ENCODE peak calls at places on chromosomes 5 and 9, in nine cellular contexts. One of them, this sample, is unnamed.

GRCh38 chr5:173051746-173052145 is 4.4 kb upstream of the CREBRF start:
- DNase-seq in GM23338: no peak
- DNase-seq in GM23248: peak
- DNase-seq in neural progenitor cell: no peak
- DNase-seq in PC-3: peak
- DNase-seq in HCT116: no peak
- DNase-seq in OCI-LY7: no peak
- DNase-seq in SK-N-SH: no peak
- DNase-seq in MM.1S: no peak
- DNase-seq in this sample: no peak

GRCh38 chr5:103340717-103341397 is 82.3 kb downstream of the MACIR start:
- DNase-seq in GM23338: no peak
- DNase-seq in GM23248: peak
- DNase-seq in neural progenitor cell: no peak
- DNase-seq in PC-3: peak
- DNase-seq in HCT116: no peak
- DNase-seq in OCI-LY7: no peak
- DNase-seq in SK-N-SH: no peak
- DNase-seq in MM.1S: peak
- DNase-seq in this sample: no peak

GRCh38 chr5:160456778-160457177 is 35.1 kb downstream of the PTTG1 start:
- DNase-seq in GM23338: no peak
- DNase-seq in GM23248: no peak
- DNase-seq in neural progenitor cell: no peak
- DNase-seq in PC-3: no peak
- DNase-seq in HCT116: no peak
- DNase-seq in OCI-LY7: no peak
- DNase-seq in SK-N-SH: no peak
- DNase-seq in MM.1S: no peak
- DNase-seq in this sample: no peak

GRCh38 chr5:14231888-14232287 is 88.7 kb downstream of the TRIO start:
- DNase-seq in GM23338: no peak
- DNase-seq in GM23248: no peak
- DNase-seq in neural progenitor cell: no peak
- DNase-seq in PC-3: no peak
- DNase-seq in HCT116: no peak
- DNase-seq in OCI-LY7: no peak
- DNase-seq in SK-N-SH: no peak
- DNase-seq in MM.1S: no peak
- DNase-seq in this sample: no peak

GRCh38 chr5:130333089-130333488 is 428.8 kb downstream of the CHSY3 start:
- DNase-seq in GM23338: no peak
- DNase-seq in GM23248: no peak
- DNase-seq in neural progenitor cell: no peak
- DNase-seq in PC-3: peak
- DNase-seq in HCT116: peak
- DNase-seq in OCI-LY7: no peak
- DNase-seq in SK-N-SH: no peak
- DNase-seq in MM.1S: no peak
- DNase-seq in this sample: no peak

GRCh38 chr5:177434437-177434836 is 8.0 kb downstream of the GRK6 start:
- DNase-seq in GM23338: no peak
- DNase-seq in GM23248: no peak
- DNase-seq in neural progenitor cell: no peak
- DNase-seq in PC-3: no peak
- DNase-seq in HCT116: no peak
- DNase-seq in OCI-LY7: no peak
- DNase-seq in SK-N-SH: no peak
- DNase-seq in MM.1S: no peak
- DNase-seq in this sample: no peak

GRCh38 chr5:72267685-72268084 is 52.4 kb downstream of the MRPS27 start:
- DNase-seq in GM23338: no peak
- DNase-seq in GM23248: no peak
- DNase-seq in neural progenitor cell: no peak
- DNase-seq in PC-3: no peak
- DNase-seq in HCT116: no peak
- DNase-seq in OCI-LY7: no peak
- DNase-seq in SK-N-SH: no peak
- DNase-seq in MM.1S: no peak
- DNase-seq in this sample: no peak

GRCh38 chr5:65021527-65022226 is 252.9 kb downstream of the CWC27 start:
- DNase-seq in GM23338: no peak
- DNase-seq in GM23248: no peak
- DNase-seq in neural progenitor cell: no peak
- DNase-seq in PC-3: no peak
- DNase-seq in HCT116: no peak
- DNase-seq in OCI-LY7: peak
- DNase-seq in SK-N-SH: no peak
- DNase-seq in MM.1S: no peak
- DNase-seq in this sample: no peak

GRCh38 chr9:26264709-26265601 is 586.7 kb upstream of the TUSC1 start:
- DNase-seq in GM23338: no peak
- DNase-seq in GM23248: peak
- DNase-seq in neural progenitor cell: no peak
- DNase-seq in PC-3: peak
- DNase-seq in HCT116: no peak
- DNase-seq in OCI-LY7: no peak
- DNase-seq in SK-N-SH: no peak
- DNase-seq in MM.1S: no peak
- DNase-seq in this sample: peak

GRCh38 chr9:26260238-26260637 is 582.0 kb upstream of the TUSC1 start:
- DNase-seq in GM23338: no peak
- DNase-seq in GM23248: peak
- DNase-seq in neural progenitor cell: no peak
- DNase-seq in PC-3: peak
- DNase-seq in HCT116: no peak
- DNase-seq in OCI-LY7: no peak
- DNase-seq in SK-N-SH: no peak
- DNase-seq in MM.1S: no peak
- DNase-seq in this sample: no peak

GRCh38 chr9:26262431-26262830 is 584.2 kb upstream of the TUSC1 start:
- DNase-seq in GM23338: no peak
- DNase-seq in GM23248: peak
- DNase-seq in neural progenitor cell: no peak
- DNase-seq in PC-3: peak
- DNase-seq in HCT116: no peak
- DNase-seq in OCI-LY7: no peak
- DNase-seq in SK-N-SH: no peak
- DNase-seq in MM.1S: no peak
- DNase-seq in this sample: no peak

GRCh38 chr9:26263451-26263850 is 585.2 kb upstream of the TUSC1 start:
- DNase-seq in GM23338: no peak
- DNase-seq in GM23248: no peak
- DNase-seq in neural progenitor cell: no peak
- DNase-seq in PC-3: no peak
- DNase-seq in HCT116: no peak
- DNase-seq in OCI-LY7: no peak
- DNase-seq in SK-N-SH: no peak
- DNase-seq in MM.1S: peak
- DNase-seq in this sample: no peak

DNA sequence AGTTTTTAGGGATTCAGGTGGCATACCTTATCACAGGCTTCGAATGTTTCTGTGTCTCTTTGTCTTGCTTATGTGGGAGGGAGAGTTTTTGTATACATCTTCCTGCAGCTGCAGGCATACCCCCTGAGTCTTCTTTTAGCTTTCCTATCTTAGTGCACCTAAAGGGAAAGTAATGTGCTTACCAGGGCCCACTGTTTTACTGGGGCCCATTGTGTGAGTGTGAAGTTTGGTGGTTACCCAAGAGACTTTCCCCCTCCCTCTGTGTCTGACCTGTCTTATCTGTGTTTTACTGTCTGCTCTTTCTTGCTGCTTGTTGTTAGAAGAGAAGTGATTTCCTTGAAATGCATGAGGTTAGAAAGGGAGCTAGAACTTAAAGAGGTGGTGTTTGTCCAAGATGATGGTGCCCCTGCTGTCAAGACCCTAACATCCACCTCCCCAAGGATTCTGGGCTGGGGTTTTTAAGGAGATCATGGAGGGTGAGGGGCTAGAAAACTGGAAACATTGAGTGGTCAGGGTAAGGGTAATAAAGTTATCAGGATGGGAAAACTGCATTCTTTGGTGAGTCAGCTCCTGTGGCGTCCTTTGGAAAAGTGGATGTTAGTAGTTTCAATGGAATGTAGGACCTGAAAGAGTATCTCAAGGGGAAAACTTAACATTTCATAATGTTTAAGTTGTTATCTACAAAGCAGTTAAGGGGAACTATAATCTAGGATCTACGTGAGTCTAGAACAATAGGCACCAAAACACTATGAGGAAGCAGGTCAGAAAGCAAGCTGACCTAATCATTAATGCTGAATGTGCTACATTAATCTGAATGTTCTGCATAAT is 583.5 kb upstream of the TUSC1 start:
- DNase-seq in GM23338: peak
- DNase-seq in GM23248: peak
- DNase-seq in neural progenitor cell: no peak
- DNase-seq in PC-3: peak
- DNase-seq in HCT116: no peak
- DNase-seq in OCI-LY7: no peak
- DNase-seq in SK-N-SH: no peak
- DNase-seq in MM.1S: no peak
- DNase-seq in this sample: peak
- TF ChIP-seq EZH2phosphoT487 in GM23338: no peak
- TF ChIP-seq EZH2phosphoT487 in GM23248: no peak
- TF ChIP-seq EZH2phosphoT487 in neural progenitor cell: no peak
- TF ChIP-seq EZH2phosphoT487 in PC-3: no peak
- TF ChIP-seq EZH2phosphoT487 in HCT116: no peak
- TF ChIP-seq EZH2phosphoT487 in OCI-LY7: no peak
- TF ChIP-seq EZH2phosphoT487 in SK-N-SH: no peak
- TF ChIP-seq EZH2phosphoT487 in MM.1S: no peak
- TF ChIP-seq EZH2phosphoT487 in this sample: no peak

GRCh38 chr9:14096182-14096922 is 217.6 kb downstream of the NFIB start:
- DNase-seq in GM23338: peak
- DNase-seq in GM23248: peak
- DNase-seq in neural progenitor cell: peak
- DNase-seq in PC-3: no peak
- DNase-seq in HCT116: no peak
- DNase-seq in OCI-LY7: no peak
- DNase-seq in SK-N-SH: peak
- DNase-seq in MM.1S: no peak
- DNase-seq in this sample: peak

GRCh38 chr9:14099737-14100136 is 214.2 kb downstream of the NFIB start:
- DNase-seq in GM23338: no peak
- DNase-seq in GM23248: no peak
- DNase-seq in neural progenitor cell: no peak
- DNase-seq in PC-3: no peak
- DNase-seq in HCT116: no peak
- DNase-seq in OCI-LY7: no peak
- DNase-seq in SK-N-SH: no peak
- DNase-seq in MM.1S: no peak
- DNase-seq in this sample: no peak

GRCh38 chr9:14097215-14097614 is 216.7 kb downstream of the NFIB start:
- DNase-seq in GM23338: peak
- DNase-seq in GM23248: peak
- DNase-seq in neural progenitor cell: no peak
- DNase-seq in PC-3: no peak
- DNase-seq in HCT116: no peak
- DNase-seq in OCI-LY7: no peak
- DNase-seq in SK-N-SH: peak
- DNase-seq in MM.1S: no peak
- DNase-seq in this sample: peak

GRCh38 chr9:14097666-14098065 is 216.3 kb downstream of the NFIB start:
- DNase-seq in GM23338: no peak
- DNase-seq in GM23248: no peak
- DNase-seq in neural progenitor cell: no peak
- DNase-seq in PC-3: no peak
- DNase-seq in HCT116: no peak
- DNase-seq in OCI-LY7: no peak
- DNase-seq in SK-N-SH: no peak
- DNase-seq in MM.1S: no peak
- DNase-seq in this sample: no peak

DNA sequence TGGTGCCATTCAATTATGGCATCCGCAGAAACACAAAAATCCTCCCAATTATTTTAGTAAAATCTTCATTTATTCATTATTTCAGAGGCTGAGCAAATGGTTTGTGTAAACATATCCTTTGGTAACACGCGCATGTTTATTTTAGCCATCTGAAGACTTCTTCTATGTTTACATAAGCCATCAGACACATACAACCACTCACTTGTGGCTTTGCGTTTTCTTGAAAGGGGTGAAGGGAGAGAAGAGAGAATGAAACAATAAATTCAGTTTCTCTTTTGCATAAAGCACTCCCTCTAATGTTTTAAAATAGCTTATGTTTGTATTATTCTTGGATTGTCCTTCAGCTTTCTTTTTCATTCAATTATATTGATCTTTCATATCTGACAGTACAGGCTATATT is 215.8 kb downstream of the NFIB start:
- DNase-seq in GM23338: no peak
- DNase-seq in GM23248: no peak
- DNase-seq in neural progenitor cell: no peak
- DNase-seq in PC-3: peak
- DNase-seq in HCT116: no peak
- DNase-seq in OCI-LY7: no peak
- DNase-seq in SK-N-SH: no peak
- DNase-seq in MM.1S: no peak
- DNase-seq in this sample: no peak
- H3K27ac ChIP-seq in GM23338: no peak
- H3K27ac ChIP-seq in GM23248: no peak
- H3K27ac ChIP-seq in neural progenitor cell: no peak
- H3K27ac ChIP-seq in PC-3: no peak
- H3K27ac ChIP-seq in HCT116: no peak
- H3K27ac ChIP-seq in OCI-LY7: no peak
- H3K27ac ChIP-seq in SK-N-SH: peak
- H3K27ac ChIP-seq in MM.1S: no peak
- H3K27ac ChIP-seq in this sample: peak

GRCh38 chr5:111231053-111231586 is 6.9 kb downstream of the CAMK4 start:
- DNase-seq in GM23338: no peak
- DNase-seq in GM23248: no peak
- DNase-seq in neural progenitor cell: no peak
- DNase-seq in PC-3: no peak
- DNase-seq in HCT116: no peak
- DNase-seq in OCI-LY7: no peak
- DNase-seq in SK-N-SH: no peak
- DNase-seq in MM.1S: no peak
- DNase-seq in this sample: no peak

GRCh38 chr5:111227805-111228204 is 3.6 kb downstream of the CAMK4 start:
- DNase-seq in GM23338: peak
- DNase-seq in GM23248: peak
- DNase-seq in neural progenitor cell: no peak
- DNase-seq in PC-3: peak
- DNase-seq in HCT116: no peak
- DNase-seq in OCI-LY7: peak
- DNase-seq in SK-N-SH: peak
- DNase-seq in MM.1S: no peak
- DNase-seq in this sample: peak

GRCh38 chr5:111229871-111230812 is 6.0 kb downstream of the CAMK4 start:
- DNase-seq in GM23338: no peak
- DNase-seq in GM23248: no peak
- DNase-seq in neural progenitor cell: no peak
- DNase-seq in PC-3: no peak
- DNase-seq in HCT116: no peak
- DNase-seq in OCI-LY7: peak
- DNase-seq in SK-N-SH: no peak
- DNase-seq in MM.1S: peak
- DNase-seq in this sample: no peak

GRCh38 chr5:111227226-111227782 is 3.1 kb downstream of the CAMK4 start:
- DNase-seq in GM23338: no peak
- DNase-seq in GM23248: no peak
- DNase-seq in neural progenitor cell: no peak
- DNase-seq in PC-3: no peak
- DNase-seq in HCT116: no peak
- DNase-seq in OCI-LY7: no peak
- DNase-seq in SK-N-SH: no peak
- DNase-seq in MM.1S: no peak
- DNase-seq in this sample: no peak

DNA sequence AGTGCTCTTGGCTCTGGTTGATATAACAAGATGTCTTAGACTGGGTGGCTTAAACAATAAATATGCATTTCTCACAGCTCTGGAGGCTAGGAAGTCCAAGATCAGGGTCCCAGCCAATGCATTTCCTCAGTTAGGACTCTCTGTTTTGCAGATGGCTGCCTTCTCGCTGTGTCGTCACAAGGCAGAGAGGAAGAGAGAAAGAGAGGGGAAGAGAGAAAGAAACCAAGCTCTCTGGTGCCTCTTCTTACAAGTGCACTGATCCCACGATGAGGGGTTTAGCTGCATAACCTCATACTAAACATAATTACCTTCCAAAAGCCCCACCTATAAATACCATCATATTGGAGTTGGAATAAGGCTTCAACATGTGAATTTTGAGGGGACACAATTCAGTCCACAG is 4.9 kb downstream of the CAMK4 start:
- DNase-seq in GM23338: no peak
- DNase-seq in GM23248: no peak
- DNase-seq in neural progenitor cell: no peak
- DNase-seq in PC-3: no peak
- DNase-seq in HCT116: no peak
- DNase-seq in OCI-LY7: peak
- DNase-seq in SK-N-SH: no peak
- DNase-seq in MM.1S: no peak
- DNase-seq in this sample: no peak
- H3K4me3 ChIP-seq in GM23338: no peak
- H3K4me3 ChIP-seq in GM23248: no peak
- H3K4me3 ChIP-seq in neural progenitor cell: no peak
- H3K4me3 ChIP-seq in PC-3: no peak
- H3K4me3 ChIP-seq in HCT116: no peak
- H3K4me3 ChIP-seq in OCI-LY7: peak
- H3K4me3 ChIP-seq in SK-N-SH: no peak
- H3K4me3 ChIP-seq in MM.1S: no peak
- H3K4me3 ChIP-seq in this sample: no peak

GRCh38 chr9:26058111-26058895 is 380.1 kb upstream of the TUSC1 start:
- DNase-seq in GM23338: no peak
- DNase-seq in GM23248: peak
- DNase-seq in neural progenitor cell: no peak
- DNase-seq in PC-3: no peak
- DNase-seq in HCT116: no peak
- DNase-seq in OCI-LY7: no peak
- DNase-seq in SK-N-SH: no peak
- DNase-seq in MM.1S: no peak
- DNase-seq in this sample: no peak

GRCh38 chr9:26066237-26066636 is 388.0 kb upstream of the TUSC1 start:
- DNase-seq in GM23338: no peak
- DNase-seq in GM23248: no peak
- DNase-seq in neural progenitor cell: no peak
- DNase-seq in PC-3: no peak
- DNase-seq in HCT116: no peak
- DNase-seq in OCI-LY7: no peak
- DNase-seq in SK-N-SH: no peak
- DNase-seq in MM.1S: peak
- DNase-seq in this sample: no peak

GRCh38 chr9:26062172-26062571 is 383.9 kb upstream of the TUSC1 start:
- DNase-seq in GM23338: no peak
- DNase-seq in GM23248: no peak
- DNase-seq in neural progenitor cell: peak
- DNase-seq in PC-3: no peak
- DNase-seq in HCT116: no peak
- DNase-seq in OCI-LY7: no peak
- DNase-seq in SK-N-SH: no peak
- DNase-seq in MM.1S: no peak
- DNase-seq in this sample: no peak
- TF ChIP-seq EZH2phosphoT487 in GM23338: no peak
- TF ChIP-seq EZH2phosphoT487 in GM23248: no peak
- TF ChIP-seq EZH2phosphoT487 in neural progenitor cell: no peak
- TF ChIP-seq EZH2phosphoT487 in PC-3: no peak
- TF ChIP-seq EZH2phosphoT487 in HCT116: no peak
- TF ChIP-seq EZH2phosphoT487 in OCI-LY7: no peak
- TF ChIP-seq EZH2phosphoT487 in SK-N-SH: no peak
- TF ChIP-seq EZH2phosphoT487 in MM.1S: no peak
- TF ChIP-seq EZH2phosphoT487 in this sample: no peak

This sample was measured in hepatocyte.